ENCODE peak calls at places on chromosomes 7 and 10, in four cellular contexts. A is NCI-H1092 treated with DMSO at 0.1 percent for 48 hours, X is T-helper 2 cell, M is NCI-H1436. Y is an unnamed sample.

GRCh38 chr10:132939957-132940790 is 2.2 kb downstream of the CFAP46 start:
- DNase-seq in A (no peak), X (peak), M (peak), Y (no peak)

GRCh38 chr7:121032645-121033460 is 44.3 kb downstream of the CPED1 start:
- DNase-seq in A (no peak), X (no peak), M (no peak), Y (no peak)

GRCh38 chr7:21782996-21783395 is 162.7 kb downstream of the CDCA7L start:
- DNase-seq in A (no peak), X (no peak), M (peak), Y (no peak)

GRCh38 chr7:95229301-95229700 is 95.0 kb downstream of the PON1 start:
- DNase-seq in A (no peak), X (no peak), M (no peak), Y (no peak)

GRCh38 chr7:92685146-92686042 is 95.2 kb upstream of the FAM133B start:
- DNase-seq in A (no peak), X (peak), M (no peak), Y (no peak)

GRCh38 chr7:105180002-105180401 is 166.0 kb downstream of the KMT2E start:
- DNase-seq in A (no peak), X (no peak), M (no peak), Y (no peak)

GRCh38 chr7:69739906-69740545 is 141.8 kb downstream of the AUTS2 start:
- DNase-seq in A (peak), X (peak), M (no peak), Y (no peak)

GRCh38 chr10:78035025-78035424 is 1.4 kb downstream of the RPS24 start:
- DNase-seq in A (no peak), X (no peak), M (no peak), Y (no peak)

GRCh38 chr10:18689498-18689897 is 30.3 kb downstream of the ARL5B start:
- DNase-seq in A (peak), X (no peak), M (peak), Y (no peak)

GRCh38 chr10:125868372-125868975 is 12.6 kb downstream of the DHX32 start:
- DNase-seq in A (peak), X (peak), M (peak), Y (no peak)

GRCh38 chr7:47936323-47936722 is 11.9 kb downstream of the PKD1L1 start:
- DNase-seq in A (no peak), X (no peak), M (no peak), Y (no peak)

GRCh38 chr10:78658645-78659632 is 409.8 kb upstream of the ZMIZ1 start:
- DNase-seq in A (no peak), X (no peak), M (no peak), Y (no peak)

GRCh38 chr10:86017841-86018734 is 348.5 kb downstream of the GRID1 start:
- DNase-seq in A (no peak), X (peak), M (peak), Y (no peak)

GRCh38 chr7:46109447-46109846 is 188.4 kb upstream of the IGFBP3 start:
- DNase-seq in A (no peak), X (no peak), M (no peak), Y (no peak)

GRCh38 chr10:114289096-114289436 is 50.0 kb downstream of the VWA2 start:
- DNase-seq in A (no peak), X (no peak), M (no peak), Y (no peak)

GRCh38 chr7:135386181-135386580 is 123.7 kb downstream of the CNOT4 start:
- DNase-seq in A (no peak), X (no peak), M (no peak), Y (no peak)

GRCh38 chr7:90180011-90180585 is 25.8 kb downstream of the STEAP1 start:
- DNase-seq in A (no peak), X (no peak), M (no peak), Y (no peak)

GRCh38 chr10:11551915-11552602 is 59.4 kb downstream of the USP6NL start:
- DNase-seq in A (no peak), X (no peak), M (no peak), Y (no peak)

GRCh38 chr7:55191926-55192692 is 173.0 kb upstream of the LANCL2 start:
- DNase-seq in A (no peak), X (no peak), M (no peak), Y (no peak)

GRCh38 chr10:83012866-83013265 is 1126.4 kb upstream of the GHITM start:
- DNase-seq in A (no peak), X (no peak), M (no peak), Y (no peak)

GRCh38 chr10:47400786-47401185 is 16.7 kb upstream of the ZNF488 start:
- DNase-seq in A (no peak), X (no peak), M (no peak), Y (no peak)